ENCODE peak calls at places on chromosomes 5 and 9, in six cellular contexts. I, E, H, V, K and Y are unnamed samples.
A peak's percentile ranks its signal among the peaks of the same experiment; 100 is the strongest.

GRCh38 chr5:59218424-59219045 is 635.7 kb downstream of the RAB3C start:
- DNase-seq in H (no peak), K (no peak), V (no peak), E (no peak), I (peak; percentile 8), Y (no peak)

GRCh38 chr9:84404095-84404686 is 63.6 kb upstream of the SLC28A3 start:
- DNase-seq in H (peak; percentile 35), I (peak; percentile 5), K (peak; percentile 52), V (peak; percentile 40), E (no peak), Y (no peak)

GRCh38 chr9:14822666-14823065 is 87.6 kb downstream of the FREM1 start:
- DNase-seq in K (no peak), I (no peak), E (no peak), H (no peak), V (no peak), Y (no peak)

GRCh38 chr9:135887021-135887507 is 20.3 kb downstream of the CAMSAP1 start:
- DNase-seq in E (no peak), K (no peak), I (no peak), H (no peak), V (no peak), Y (no peak)

GRCh38 chr5:61673007-61673735 is 341.1 kb downstream of the ZSWIM6 start:
- DNase-seq in H (no peak), E (no peak), V (no peak), I (no peak), K (no peak), Y (no peak)

GRCh38 chr9:101705135-101705661 is 33.2 kb downstream of the GRIN3A start:
- DNase-seq in E (no peak), I (no peak), H (no peak), V (no peak), K (peak; percentile 70), Y (no peak)

GRCh38 chr5:76475936-76476335 is 72.9 kb downstream of the IQGAP2 start:
- DNase-seq in E (no peak), V (no peak), K (no peak), I (no peak), H (no peak), Y (no peak)

GRCh38 chr5:25570067-25570583 is 925.3 kb upstream of the CDH10 start:
- DNase-seq in V (no peak), K (no peak), H (no peak), I (no peak), E (no peak), Y (no peak)

GRCh38 chr5:38329132-38329715 is 70.9 kb downstream of the EGFLAM start:
- DNase-seq in V (no peak), I (no peak), E (no peak), H (no peak), K (no peak), Y (no peak)

GRCh38 chr9:137451976-137452760 is 7.0 kb downstream of the NSMF start:
- DNase-seq in E (no peak), I (no peak), K (no peak), V (no peak), H (no peak), Y (no peak)

GRCh38 chr9:4686112-4686511 is 6.7 kb downstream of the CDC37L1 start:
- DNase-seq in K (no peak), H (no peak), E (no peak), V (peak; percentile 38), I (no peak), Y (no peak)

GRCh38 chr9:122100756-122101155 is 7.6 kb upstream of the TTLL11 start:
- DNase-seq in V (no peak), E (no peak), I (no peak), K (no peak), H (no peak), Y (no peak)

GRCh38 chr5:175772747-175773533 is 98.4 kb upstream of the CPLX2 start:
- DNase-seq in K (peak; percentile 62), I (no peak), V (no peak), E (no peak), H (no peak), Y (no peak)

GRCh38 chr5:90783460-90784333 is 225.1 kb downstream of the ADGRV1 start:
- DNase-seq in H (peak; percentile 15), I (peak; percentile 44), V (peak; percentile 52), K (peak; percentile 92), E (peak; percentile 25), Y (no peak)

GRCh38 chr9:35756275-35756742 is 2.2 kb upstream of the MSMP start:
- DNase-seq in V (no peak), E (no peak), K (no peak), H (no peak), I (no peak), Y (no peak)

GRCh38 chr9:78775211-78775610 is 478.3 kb downstream of the PSAT1 start:
- DNase-seq in I (no peak), H (no peak), K (no peak), E (no peak), V (no peak), Y (no peak)

GRCh38 chr5:140240987-140241706 is 61.8 kb downstream of the PFDN1 start:
- DNase-seq in K (peak; percentile 57), E (no peak), I (peak; percentile 79), H (no peak), V (peak; percentile 76), Y (no peak)
- TF ChIP-seq TAF1 in K (no peak), E (no peak), I (no peak), H (no peak), V (no peak), Y (no peak)

GRCh38 chr9:7520396-7520795 is 279.2 kb downstream of the DMAC1 start:
- DNase-seq in V (no peak), E (no peak), I (no peak), H (no peak), K (no peak), Y (no peak)
- TF ChIP-seq POLR2A in V (no peak), E (no peak), I (no peak), H (no peak), K (no peak), Y (no peak)

DNA sequence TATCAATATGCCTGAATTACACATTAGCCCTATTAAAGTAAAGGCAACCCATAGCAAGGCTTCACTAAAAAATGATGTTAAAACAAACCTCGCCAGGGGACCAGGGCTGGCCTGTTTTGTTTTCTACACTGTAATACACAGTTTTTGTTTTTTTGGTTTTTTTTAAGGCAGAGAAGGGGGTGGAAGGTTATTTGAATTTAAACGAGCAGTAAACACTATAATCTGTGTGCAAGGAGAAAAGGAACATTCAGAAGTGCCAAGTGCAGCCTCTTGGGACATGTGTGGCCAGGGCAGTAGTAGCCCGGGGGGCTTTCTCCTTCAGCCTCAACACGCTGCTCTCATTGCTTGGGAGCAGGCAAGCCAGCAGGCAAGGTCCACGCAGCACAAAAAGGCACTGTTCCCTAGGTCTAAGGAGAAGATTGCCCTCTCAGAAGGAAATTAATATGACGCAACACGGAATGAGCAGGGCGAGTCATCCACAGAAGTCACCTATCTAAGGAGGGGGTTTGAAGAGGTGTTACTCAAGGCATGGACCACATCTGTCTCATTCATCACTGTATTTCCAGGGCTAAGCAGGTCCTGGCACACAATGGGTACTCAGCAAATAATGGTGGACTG is 16.2 kb downstream of the SIL1 start:
- DNase-seq in V (no peak), K (no peak), H (no peak), I (no peak), E (no peak), Y (no peak)
- TF ChIP-seq TAF1 in V (no peak), K (no peak), H (no peak), I (no peak), E (no peak), Y (no peak)

DNA sequence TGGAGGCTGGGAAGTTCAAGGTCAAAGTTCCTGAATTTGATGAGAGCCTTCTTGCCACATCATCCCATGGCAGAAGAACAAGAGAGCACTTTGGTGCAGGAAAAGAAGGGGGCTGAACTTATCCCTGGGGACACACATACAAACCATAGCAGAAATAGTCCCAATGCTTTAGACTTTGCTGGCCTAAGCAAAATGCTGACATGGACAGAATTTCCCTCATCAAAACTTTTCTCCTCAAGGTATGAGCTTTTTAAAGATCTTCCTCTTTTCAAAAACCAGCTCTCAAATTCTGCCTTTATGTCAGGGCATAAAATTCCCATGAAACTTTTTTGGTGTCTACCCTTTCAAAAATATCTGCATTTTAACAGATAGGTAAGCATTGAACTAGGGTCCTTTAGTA is 341.8 kb upstream of the SMARCA2 start:
- DNase-seq in E (no peak), I (no peak), H (no peak), V (no peak), K (no peak), Y (no peak)
- TF ChIP-seq POLR2A in E (no peak), I (no peak), H (no peak), V (no peak), K (no peak), Y (no peak)

GRCh38 chr5:64628901-64629300 is 61.4 kb upstream of the SHISAL2B start:
- DNase-seq in V (no peak), E (no peak), H (no peak), K (no peak), I (no peak), Y (no peak)
- TF ChIP-seq TAF1 in V (no peak), E (no peak), H (no peak), K (no peak), I (no peak), Y (no peak)

GRCh38 chr5:68214472-68215207 is 916 bp upstream of the PIK3R1 start:
- DNase-seq in I (no peak), H (peak; percentile 52), E (no peak), K (no peak), V (no peak), Y (no peak)

GRCh38 chr5:68217476-68217984 is 2.0 kb downstream of the PIK3R1 start:
- DNase-seq in V (no peak), E (no peak), H (no peak), I (no peak), K (no peak), Y (no peak)

GRCh38 chr5:68215208-68215887 is at the start of gene PIK3R1:
- DNase-seq in K (peak; percentile 94), V (peak; percentile 93), I (peak; percentile 84), H (peak; percentile 90), E (peak; percentile 74), Y (peak; percentile 83)

GRCh38 chr5:68216737-68217231 is 1.2 kb downstream of the PIK3R1 start:
- DNase-seq in I (no peak), K (no peak), H (no peak), E (no peak), V (peak; percentile 26), Y (no peak)

GRCh38 chr5:68215888-68216736 is 556 bp downstream of the PIK3R1 start:
- DNase-seq in H (peak; percentile 57), I (peak; percentile 41), K (peak; percentile 68), E (no peak), V (peak; percentile 72), Y (peak; percentile 52)
- TF ChIP-seq POLR2A in H (peak; percentile 47), I (no peak), K (no peak), E (no peak), V (peak; percentile 36), Y (no peak)

DNA sequence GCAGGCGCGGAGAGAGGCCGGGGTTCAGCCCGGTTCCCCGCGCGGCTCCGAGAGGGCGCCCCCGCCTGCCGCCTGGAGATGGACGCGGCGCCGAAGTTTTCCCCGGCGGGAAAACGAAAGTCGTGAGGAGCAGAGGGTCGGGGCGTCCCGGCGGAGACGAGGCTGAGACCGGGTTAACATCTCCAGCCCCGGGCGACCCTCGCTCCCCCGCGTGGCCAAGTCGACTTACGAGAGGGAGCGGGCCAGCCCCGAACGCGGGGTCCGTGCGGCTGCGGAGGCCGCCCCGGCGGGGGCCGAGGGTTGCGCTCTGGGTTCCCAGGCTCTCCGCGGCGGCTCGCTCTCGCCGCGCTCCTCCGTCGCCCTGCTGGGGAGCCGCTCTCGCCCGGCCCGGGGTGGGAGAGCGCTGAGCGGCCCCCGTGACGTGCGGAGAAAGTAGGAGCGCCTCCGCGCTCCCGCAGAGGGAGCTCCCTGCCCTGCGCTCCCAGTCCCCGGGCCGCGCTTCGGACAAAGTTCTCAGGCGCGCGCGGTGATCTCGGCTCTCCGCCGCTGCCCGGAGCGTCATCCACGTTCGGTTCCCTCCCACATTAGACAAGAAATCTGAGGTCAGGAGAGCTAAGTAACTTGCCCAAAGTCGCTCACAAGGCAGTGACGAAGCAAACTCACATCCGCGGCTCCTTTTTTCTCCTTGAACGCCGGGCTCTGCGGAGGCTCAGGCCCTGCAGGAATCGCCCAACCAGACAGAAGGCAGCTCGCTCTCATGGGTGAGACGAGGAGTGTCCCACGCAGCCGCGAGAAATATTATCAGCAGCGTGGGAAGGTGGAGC is 1.1 kb upstream of the GCNT4 start:
- DNase-seq in H (peak; percentile 27), E (no peak), K (peak; percentile 70), V (no peak), I (peak; percentile 16), Y (peak; percentile 32)
- TF ChIP-seq TAF1 in H (no peak), E (no peak), K (peak; percentile 29), V (no peak), I (peak; percentile 29), Y (no peak)